ENCODE peak calls at places on chromosomes 2 and 18, in ten cellular contexts. B is SK-N-DZ; M is stimulated activated CD8-positive, alpha-beta memory T cell treated with anti-CD3 and anti-CD28 coated beads, Interleukin-15, amount 100 ng/mL, for 1 hour; H is smooth muscle cell of the brain vasculature; Q is activated CD4-positive, alpha-beta T cell treated with anti-CD3 and anti-CD28 coated beads, Interleukin-2, amount 50 U/mL, for 1 hour; F is effector memory CD4-positive, alpha-beta T cell; L is AG20443; O is GM13976; G is GM03348; R is H4. X is an unnamed sample.

GRCh38 chr2:74238879-74239278 is 40.5 kb downstream of the MTHFD2 start:
- DNase-seq in B (no peak), M (no peak), H (no peak), Q (no peak), F (no peak), L (no peak), O (no peak), G (no peak), R (no peak), X (no peak)

GRCh38 chr2:167430447-167430846 is 542.2 kb downstream of the XIRP2 start:
- DNase-seq in B (no peak), M (no peak), H (no peak), Q (no peak), F (no peak), L (no peak), O (no peak), G (no peak), R (no peak), X (no peak)

GRCh38 chr2:32805104-32806095 is 141.4 kb upstream of the LTBP1 start:
- DNase-seq in B (no peak), M (no peak), H (no peak), Q (no peak), F (no peak), L (no peak), O (no peak), G (no peak), R (no peak), X (no peak)

GRCh38 chr2:73006969-73007710 is 64.4 kb downstream of the SFXN5 start:
- DNase-seq in B (no peak), M (no peak), H (no peak), Q (no peak), F (no peak), L (no peak), O (no peak), G (no peak), R (no peak), X (no peak)

GRCh38 chr2:227471924-227472264 is at the start of gene AGFG1:
- DNase-seq in B (peak), M (peak), H (peak), Q (peak), F (peak), L (peak), O (peak), G (peak), R (peak), X (peak)

GRCh38 chr2:233743464-233744259 is 14.8 kb downstream of the UGT1A3 start:
- DNase-seq in B (no peak), M (no peak), H (no peak), Q (no peak), F (no peak), L (no peak), O (no peak), G (no peak), R (no peak), X (no peak)

GRCh38 chr2:230405824-230406223 is 10.2 kb upstream of the SP100 start:
- DNase-seq in B (no peak), M (no peak), H (no peak), Q (no peak), F (no peak), L (no peak), O (no peak), G (no peak), R (no peak), X (no peak)

GRCh38 chr2:58633576-58634365 is 392.6 kb upstream of the FANCL start:
- DNase-seq in B (no peak), M (no peak), H (peak), Q (no peak), F (no peak), L (peak), O (no peak), G (peak), R (peak), X (no peak)

GRCh38 chr2:147033046-147033445 is 811.8 kb upstream of the ACVR2A start:
- DNase-seq in B (no peak), M (no peak), H (no peak), Q (no peak), F (no peak), L (no peak), O (no peak), G (no peak), R (no peak), X (no peak)

GRCh38 chr2:153575171-153575853 is 96.8 kb upstream of the RPRM start:
- DNase-seq in B (no peak), M (no peak), H (no peak), Q (no peak), F (no peak), L (no peak), O (no peak), G (no peak), R (no peak), X (no peak)

GRCh38 chr2:112728384-112729175 is 7.8 kb downstream of the NT5DC4 start:
- DNase-seq in B (no peak), M (no peak), H (no peak), Q (no peak), F (no peak), L (no peak), O (no peak), G (no peak), R (no peak), X (no peak)

GRCh38 chr2:224997802-224998201 is 44.5 kb downstream of the DOCK10 start:
- DNase-seq in B (no peak), M (no peak), H (no peak), Q (no peak), F (no peak), L (peak), O (no peak), G (peak), R (no peak), X (no peak)

GRCh38 chr18:74508821-74509225 is 12.7 kb downstream of the CNDP2 start:
- DNase-seq in B (no peak), M (no peak), H (no peak), Q (no peak), F (no peak), L (no peak), O (no peak), G (no peak), R (no peak), X (no peak)

GRCh38 chr2:88170472-88170892 is 336 bp downstream of the THNSL2 start:
- DNase-seq in B (no peak), M (no peak), H (no peak), Q (peak), F (no peak), L (no peak), O (no peak), G (peak), R (no peak), X (no peak)

GRCh38 chr2:127083819-127084503 is 23.0 kb downstream of the BIN1 start:
- DNase-seq in B (no peak), M (no peak), H (no peak), Q (no peak), F (no peak), L (peak), O (no peak), G (peak), R (peak), X (no peak)

GRCh38 chr2:183179156-183179555 is 54.9 kb downstream of the NUP35 start:
- DNase-seq in B (no peak), M (no peak), H (no peak), Q (no peak), F (no peak), L (no peak), O (no peak), G (no peak), R (no peak), X (no peak)

GRCh38 chr18:55780591-55781071 is 192.6 kb upstream of the TCF4 start:
- DNase-seq in B (no peak), M (no peak), H (no peak), Q (no peak), F (no peak), L (peak), O (no peak), G (peak), R (no peak), X (no peak)

GRCh38 chr2:204691911-204692510 is 146.7 kb downstream of the PARD3B start:
- DNase-seq in B (peak), M (no peak), H (peak), Q (no peak), F (no peak), L (peak), O (peak), G (peak), R (peak), X (no peak)

GRCh38 chr2:172864182-172864581 is 128.5 kb downstream of the RAPGEF4 start:
- DNase-seq in B (peak), M (no peak), H (peak), Q (peak), F (no peak), L (peak), O (peak), G (peak), R (peak), X (peak)

GRCh38 chr2:176161817-176162626 is 4.9 kb downstream of the HOXD3 start:
- DNase-seq in B (no peak), M (no peak), H (no peak), Q (no peak), F (no peak), L (peak), O (no peak), G (peak), R (no peak), X (no peak)

GRCh38 chr2:137023205-137023604 is 257.9 kb downstream of the THSD7B start:
- DNase-seq in B (no peak), M (no peak), H (no peak), Q (no peak), F (no peak), L (no peak), O (no peak), G (no peak), R (no peak), X (no peak)

GRCh38 chr18:3053081-3053480 is 40.1 kb upstream of the LPIN2 start:
- DNase-seq in B (no peak), M (no peak), H (no peak), Q (no peak), F (no peak), L (no peak), O (no peak), G (no peak), R (no peak), X (no peak)

GRCh38 chr2:195819276-195819675 is 162.2 kb downstream of the SLC39A10 start:
- DNase-seq in B (no peak), M (no peak), H (no peak), Q (no peak), F (no peak), L (no peak), O (no peak), G (no peak), R (no peak), X (no peak)

GRCh38 chr2:8628179-8628869 is 53.5 kb upstream of the ID2 start:
- DNase-seq in B (no peak), M (no peak), H (no peak), Q (no peak), F (no peak), L (no peak), O (no peak), G (no peak), R (peak), X (no peak)

GRCh38 chr18:58088723-58089074 is 44.7 kb downstream of the NEDD4L start:
- DNase-seq in B (no peak), M (no peak), H (no peak), Q (no peak), F (no peak), L (no peak), O (no peak), G (no peak), R (no peak), X (no peak)

GRCh38 chr18:36403896-36404824 is 106.6 kb downstream of the FHOD3 start:
- DNase-seq in B (peak), M (no peak), H (no peak), Q (no peak), F (no peak), L (no peak), O (no peak), G (no peak), R (no peak), X (no peak)

GRCh38 chr2:218357194-218358177 is 829 bp downstream of the CATIP start:
- DNase-seq in B (no peak), M (no peak), H (no peak), Q (no peak), F (no peak), L (peak), O (peak), G (no peak), R (no peak), X (no peak)

GRCh38 chr2:164599954-164600589 is 21.2 kb downstream of the GRB14 start:
- DNase-seq in B (peak), M (no peak), H (peak), Q (no peak), F (no peak), L (peak), O (peak), G (peak), R (peak), X (no peak)

GRCh38 chr2:204604061-204604460 is 58.8 kb downstream of the PARD3B start:
- DNase-seq in B (no peak), M (no peak), H (peak), Q (no peak), F (no peak), L (no peak), O (no peak), G (peak), R (no peak), X (no peak)

GRCh38 chr2:170498559-170498958 is 216.6 kb upstream of the SP5 start:
- DNase-seq in B (no peak), M (no peak), H (no peak), Q (no peak), F (no peak), L (no peak), O (no peak), G (no peak), R (no peak), X (no peak)

GRCh38 chr18:24633121-24633520 is 172.7 kb downstream of the HRH4 start:
- DNase-seq in B (no peak), M (no peak), H (no peak), Q (no peak), F (no peak), L (peak), O (no peak), G (no peak), R (no peak), X (no peak)

GRCh38 chr2:189285962-189286648 is 106.5 kb upstream of the COL5A2 start:
- DNase-seq in B (peak), M (no peak), H (no peak), Q (no peak), F (no peak), L (peak), O (no peak), G (peak), R (peak), X (no peak)

X was measured in effector memory CD8-positive, alpha-beta T cell.